ENCODE peak calls at places on chromosome 17, in nine cellular contexts. I, U, H, D, F, K, E, Z and V are unnamed samples.

GRCh38 chr17:32855620-32856019 is 21.3 kb downstream of the MYO1D start:
- DNase-seq in I (no peak), E (no peak), H (no peak), D (no peak), F (no peak), K (no peak), U (no peak), Z (no peak), V (no peak)

GRCh38 chr17:45739786-45740185 is 44.3 kb upstream of the CRHR1 start:
- DNase-seq in F (peak), Z (no peak), U (no peak), D (no peak), E (no peak), H (no peak), I (no peak), K (no peak), V (no peak)

GRCh38 chr17:55768946-55769624 is 18.2 kb downstream of the PCTP start:
- DNase-seq in K (no peak), F (no peak), D (peak), I (no peak), H (no peak), U (no peak), Z (peak), E (no peak), V (no peak)

GRCh38 chr17:4537451-4538235 is 17.5 kb downstream of the MYBBP1A start:
- DNase-seq in U (no peak), F (no peak), K (no peak), E (no peak), D (no peak), I (no peak), Z (no peak), H (no peak), V (no peak)

GRCh38 chr17:20852541-20853370 is 190.1 kb downstream of the USP22 start:
- DNase-seq in Z (peak), D (no peak), K (peak), F (peak), U (no peak), I (peak), E (peak), H (peak), V (peak)

GRCh38 chr17:34151081-34151480 is 104.0 kb upstream of the CCL2 start:
- DNase-seq in U (no peak), K (peak), E (no peak), Z (no peak), F (no peak), D (no peak), I (no peak), H (no peak), V (no peak)

GRCh38 chr17:19263621-19264010 is 26.4 kb downstream of the EPN2 start:
- DNase-seq in F (no peak), H (no peak), Z (peak), E (no peak), K (peak), I (no peak), U (no peak), D (no peak), V (no peak)

GRCh38 chr17:19574956-19575355 is 41.3 kb downstream of the SLC47A1 start:
- DNase-seq in K (no peak), I (no peak), Z (no peak), H (no peak), E (no peak), F (no peak), D (no peak), U (no peak), V (no peak)

GRCh38 chr17:3964203-3965122 is at the start of gene ATP2A3:
- DNase-seq in I (peak), F (peak), K (no peak), H (peak), D (no peak), U (no peak), Z (no peak), E (no peak), V (peak)

GRCh38 chr17:75087558-75088453 is at the start of gene SLC16A5:
- DNase-seq in E (peak), Z (peak), U (no peak), F (peak), H (peak), I (peak), K (peak), D (peak), V (peak)

GRCh38 chr17:933168-934083 is 46.1 kb downstream of the NXN start:
- DNase-seq in I (no peak), K (peak), D (peak), E (peak), Z (peak), F (peak), H (no peak), U (peak), V (peak)

GRCh38 chr17:14068542-14069250 is 608 bp upstream of the COX10 start:
- DNase-seq in H (no peak), U (no peak), I (no peak), E (no peak), Z (no peak), D (no peak), F (no peak), K (no peak), V (no peak)

GRCh38 chr17:62859146-62859545 is 51.0 kb upstream of the MARCHF10 start:
- DNase-seq in K (peak), U (peak), Z (peak), F (no peak), I (no peak), H (no peak), E (no peak), D (no peak), V (no peak)

GRCh38 chr17:37791985-37792384 is 47.1 kb upstream of the HNF1B start:
- DNase-seq in H (no peak), Z (no peak), I (no peak), K (no peak), E (no peak), U (no peak), D (no peak), F (no peak), V (no peak)

GRCh38 chr17:59505610-59506276 is 59.7 kb upstream of the DHX40 start:
- DNase-seq in K (no peak), H (no peak), I (no peak), D (no peak), Z (no peak), E (no peak), U (no peak), F (no peak), V (peak)

GRCh38 chr17:75679706-75680201 is 12.6 kb downstream of the SAP30BP start:
- DNase-seq in E (peak), I (no peak), D (no peak), K (peak), U (no peak), Z (peak), F (peak), H (peak), V (peak)

GRCh38 chr17:7932483-7932891 is 481 bp downstream of the CNTROB start:
- DNase-seq in Z (peak), F (peak), I (peak), U (no peak), K (peak), H (peak), E (no peak), D (no peak), V (peak)

GRCh38 chr17:3033741-3034577 is 29.4 kb downstream of the OR1D5 start:
- DNase-seq in Z (no peak), D (no peak), F (no peak), E (no peak), I (no peak), H (no peak), K (no peak), U (no peak), V (no peak)

GRCh38 chr17:6800422-6801027 is 24.5 kb downstream of the FBXO39 start:
- DNase-seq in H (no peak), U (no peak), F (no peak), I (no peak), D (no peak), Z (no peak), E (no peak), K (no peak), V (no peak)

GRCh38 chr17:67488161-67488560 is 111.1 kb downstream of the PITPNC1 start:
- DNase-seq in Z (peak), E (no peak), F (no peak), D (no peak), I (no peak), K (peak), H (no peak), U (no peak), V (no peak)

GRCh38 chr17:57256708-57257112 is 387 bp downstream of the MSI2 start:
- DNase-seq in H (peak), D (no peak), K (peak), F (no peak), Z (peak), U (no peak), E (peak), I (peak), V (peak)

GRCh38 chr17:38727661-38728220 is 2.4 kb upstream of the CISD3 start:
- DNase-seq in E (no peak), D (no peak), F (no peak), U (no peak), I (no peak), H (no peak), Z (no peak), K (no peak), V (no peak)

GRCh38 chr17:43528319-43528987 is 17.7 kb downstream of the ETV4 start:
- DNase-seq in F (no peak), U (no peak), E (no peak), H (peak), I (no peak), D (no peak), K (peak), Z (peak), V (no peak)

GRCh38 chr17:34579017-34579946 is at the start of gene TMEM132E:
- DNase-seq in F (peak), K (peak), E (peak), U (no peak), Z (peak), I (peak), H (peak), D (no peak), V (peak)

GRCh38 chr17:41178843-41179616 is 1.0 kb upstream of the KRTAP4-2 start:
- DNase-seq in F (no peak), E (no peak), K (peak), U (peak), D (no peak), I (no peak), Z (no peak), H (no peak), V (no peak)
- TF ChIP-seq CTCF in F (no peak), E (no peak), K (no peak), U (no peak), D (no peak), I (no peak), Z (no peak), H (no peak), V (no peak)

GRCh38 chr17:30212750-30213149 is 22.7 kb downstream of the SLC6A4 start:
- DNase-seq in H (no peak), F (no peak), Z (no peak), D (no peak), E (no peak), U (no peak), I (no peak), K (no peak), V (no peak)
- TF ChIP-seq CTCF in H (no peak), F (no peak), Z (no peak), D (no peak), E (no peak), U (no peak), I (no peak), K (no peak), V (no peak)

DNA sequence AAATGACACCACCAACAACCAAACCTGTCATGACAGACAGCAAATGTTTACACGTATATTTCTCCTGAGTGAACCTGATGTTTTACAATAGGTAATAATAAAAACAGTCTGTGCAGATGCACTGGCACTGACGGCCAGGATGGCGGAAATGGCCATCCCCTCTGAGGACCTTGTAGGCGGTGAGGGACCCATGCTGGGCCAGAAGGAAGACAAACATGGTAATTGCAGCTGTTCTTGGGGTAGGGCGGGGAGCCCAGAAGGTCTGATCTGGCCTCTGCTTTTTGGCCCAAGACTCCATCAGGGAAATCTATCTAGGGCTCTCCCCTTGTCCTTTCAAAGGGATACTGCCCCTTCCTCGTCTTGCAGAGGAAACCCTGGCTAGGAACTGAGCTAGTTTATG is 7.4 kb upstream of the LGALS9 start:
- DNase-seq in F (no peak), I (no peak), U (no peak), Z (no peak), K (no peak), E (no peak), H (no peak), D (no peak), V (no peak)
- TF ChIP-seq CTCF in F (no peak), I (no peak), U (no peak), Z (no peak), K (no peak), E (no peak), H (no peak), D (no peak), V (no peak)

GRCh38 chr17:15233971-15234370 is 31.2 kb downstream of the PMP22 start:
- DNase-seq in F (no peak), K (no peak), Z (no peak), D (no peak), U (no peak), E (no peak), I (no peak), H (no peak), V (no peak)

GRCh38 chr17:15231851-15232516 is 33.1 kb downstream of the PMP22 start:
- DNase-seq in I (no peak), K (no peak), D (no peak), H (no peak), Z (no peak), E (no peak), U (no peak), F (no peak), V (no peak)

GRCh38 chr17:15232517-15232915 is 32.6 kb downstream of the PMP22 start:
- DNase-seq in U (no peak), F (no peak), Z (no peak), E (no peak), H (no peak), I (no peak), K (peak), D (no peak), V (no peak)

GRCh38 chr17:15230866-15231265 is 34.3 kb downstream of the PMP22 start:
- DNase-seq in H (no peak), D (no peak), I (no peak), K (no peak), E (no peak), F (no peak), U (no peak), Z (no peak), V (no peak)

GRCh38 chr17:15233022-15233805 is 31.9 kb downstream of the PMP22 start:
- DNase-seq in H (no peak), Z (peak), K (peak), I (peak), U (no peak), F (no peak), D (no peak), E (no peak), V (peak)
- TF ChIP-seq CTCF in H (peak), Z (peak), K (peak), I (peak), U (peak), F (no peak), D (peak), E (no peak), V (peak)

GRCh38 chr17:36632916-36633846 is 31.8 kb downstream of the MRM1 start:
- DNase-seq in K (no peak), U (no peak), D (no peak), H (no peak), E (no peak), F (no peak), Z (no peak), I (no peak), V (no peak)
- TF ChIP-seq CTCF in K (no peak), U (no peak), D (no peak), H (no peak), E (no peak), F (no peak), Z (no peak), I (no peak), V (no peak)

DNA sequence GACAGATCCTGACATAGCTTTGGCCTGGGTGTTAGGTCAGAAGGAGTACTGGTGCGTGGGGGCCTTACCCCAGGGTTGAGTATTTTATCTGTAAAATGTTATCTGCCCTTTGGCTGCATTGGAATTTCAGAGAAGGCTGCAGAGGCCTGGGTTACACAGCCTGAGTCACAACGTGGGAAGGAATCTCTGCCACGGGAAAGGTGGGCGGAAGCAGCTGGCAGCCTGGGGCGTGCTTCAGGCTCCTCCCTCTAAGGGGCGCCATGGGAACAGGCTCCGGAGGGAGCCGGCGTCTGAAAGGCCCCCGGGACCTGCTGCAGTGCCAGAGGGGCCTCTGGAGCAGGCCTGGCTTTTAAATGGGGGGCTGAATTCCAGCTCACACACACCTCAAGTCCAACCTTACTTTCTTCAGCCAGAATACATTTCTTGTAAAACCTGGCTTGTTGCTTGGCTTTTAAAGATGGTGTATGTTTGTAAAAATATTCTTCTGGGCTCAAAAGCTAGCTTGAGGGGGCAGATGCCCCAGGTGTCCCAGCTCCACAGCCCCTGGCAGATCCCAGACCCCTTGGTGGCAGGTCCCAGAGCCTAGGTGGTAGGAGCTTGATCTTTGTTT is 142.2 kb downstream of the RAB11FIP4 start:
- DNase-seq in I (peak), U (peak), D (peak), E (no peak), K (peak), F (peak), H (no peak), Z (peak), V (peak)
- TF ChIP-seq CTCF in I (peak), U (peak), D (peak), E (peak), K (no peak), F (no peak), H (no peak), Z (peak), V (peak)

DNA sequence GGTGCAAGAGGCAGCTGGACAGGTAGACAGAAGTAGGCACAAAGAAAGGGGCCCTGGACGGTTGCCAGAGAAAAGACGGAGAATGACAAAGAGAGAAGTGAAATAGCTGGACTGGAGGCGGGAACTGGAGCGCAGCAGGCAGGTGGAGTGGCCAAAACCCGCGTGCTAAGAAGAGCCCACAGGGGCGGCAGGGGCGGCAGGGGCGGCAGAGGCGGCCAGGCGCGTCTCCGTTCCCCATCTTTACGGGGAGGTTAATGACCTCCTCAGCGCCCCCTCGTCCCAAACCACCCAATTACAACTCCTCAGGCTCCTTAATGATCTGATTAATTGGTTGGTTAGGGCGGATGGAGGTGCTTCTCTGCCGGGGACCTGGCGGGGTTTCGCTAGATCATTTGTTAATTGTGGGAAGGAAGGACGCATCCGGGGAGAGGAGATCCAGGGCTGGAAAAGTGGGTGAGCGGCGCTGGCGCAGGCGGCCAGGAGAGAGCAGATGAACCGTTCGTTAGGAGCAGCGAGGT is 15.4 kb upstream of the HOXB9 start:
- DNase-seq in U (no peak), Z (no peak), K (no peak), F (no peak), I (no peak), E (no peak), D (no peak), H (no peak), V (no peak)
- TF ChIP-seq CTCF in U (no peak), Z (no peak), K (no peak), F (no peak), I (no peak), E (no peak), D (no peak), H (no peak), V (no peak)

DNA sequence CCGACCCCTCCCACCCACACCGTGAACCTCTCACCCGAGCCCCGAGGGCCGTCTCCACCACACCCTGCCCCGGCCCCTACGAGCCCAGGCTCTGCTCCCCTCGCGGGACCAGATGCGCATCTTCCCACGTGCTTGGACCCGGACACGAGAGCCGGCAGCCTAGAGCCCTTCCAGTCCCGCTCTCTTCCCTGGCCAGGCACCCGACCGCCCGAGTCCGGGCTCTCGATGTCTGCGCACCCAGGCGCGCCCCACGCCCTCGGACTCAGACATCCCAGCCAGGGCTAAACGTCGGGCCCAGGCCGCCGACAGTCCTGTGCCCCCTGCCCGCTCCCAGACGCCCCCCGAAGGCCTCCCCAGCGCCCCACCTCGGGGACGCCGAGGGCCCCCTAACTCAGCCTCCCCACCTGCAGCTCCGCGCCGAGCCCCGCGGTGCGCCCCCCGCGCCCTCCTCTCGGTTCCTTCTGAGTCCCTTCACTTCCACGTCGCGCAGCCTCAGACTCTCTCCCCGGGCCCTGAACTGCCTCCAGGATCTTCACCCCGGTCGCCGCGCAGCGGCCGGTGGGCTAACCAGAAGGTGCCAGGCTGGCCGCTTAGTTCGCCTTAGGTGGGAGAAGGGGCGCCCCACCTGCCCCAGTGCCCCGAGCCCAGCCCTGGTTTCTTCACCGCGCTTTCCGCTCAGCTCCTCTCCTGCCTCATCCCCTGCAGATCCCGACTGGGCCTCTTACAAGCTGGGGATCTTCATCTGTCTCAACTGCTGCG is 669 bp downstream of the ADAP2 start:
- DNase-seq in F (peak), K (no peak), I (no peak), Z (no peak), H (peak), E (no peak), U (no peak), D (no peak), V (peak)
- TF ChIP-seq CTCF in F (no peak), K (no peak), I (no peak), Z (no peak), H (no peak), E (no peak), U (no peak), D (no peak), V (no peak)

GRCh38 chr17:81469266-81469665 is 43.3 kb downstream of the ACTG1 start:
- DNase-seq in I (no peak), K (no peak), F (no peak), E (no peak), H (no peak), U (no peak), Z (no peak), D (no peak), V (no peak)

GRCh38 chr17:81470270-81470943 is 42.2 kb downstream of the ACTG1 start:
- DNase-seq in E (no peak), K (no peak), D (no peak), U (no peak), Z (no peak), H (no peak), F (no peak), I (no peak), V (no peak)

GRCh38 chr17:81470944-81471803 is 41.4 kb downstream of the ACTG1 start:
- DNase-seq in K (peak), E (no peak), D (no peak), Z (no peak), I (no peak), H (no peak), U (no peak), F (no peak), V (no peak)

GRCh38 chr17:81473019-81473418 is 39.6 kb downstream of the ACTG1 start:
- DNase-seq in Z (no peak), E (no peak), U (no peak), K (no peak), H (no peak), I (no peak), F (no peak), D (no peak), V (no peak)

GRCh38 chr17:81471804-81472456 is 40.7 kb downstream of the ACTG1 start:
- DNase-seq in U (peak), D (peak), H (peak), K (peak), Z (peak), F (no peak), I (no peak), E (peak), V (peak)
- TF ChIP-seq CTCF in U (peak), D (peak), H (peak), K (no peak), Z (no peak), F (no peak), I (no peak), E (peak), V (peak)